ENCODE peak calls at places on chromosomes 5 and 9, in ten cellular contexts. E is NCI-H2081, K is KBM-7, X is GM13977, G is NCI-H524, Q is NCI-H2171 treated with DMSO at 0.1 percent for 48 hours, O is SK-N-SH, Z is foreskin melanocyte, I is astrocyte of the spinal cord, H is uterus. S is an unnamed sample.

GRCh38 chr9:99421369-99421768 is 199.3 kb downstream of the SEC61B start:
- DNase-seq in I (no peak), E (no peak), X (no peak), O (no peak), Q (no peak), Z (no peak), H (no peak), K (no peak), G (no peak), S (no peak)

GRCh38 chr9:134438204-134438788 is 112.0 kb downstream of the RXRA start:
- DNase-seq in E (no peak), H (no peak), O (no peak), K (no peak), X (no peak), Q (peak), I (no peak), G (peak), Z (no peak), S (no peak)

GRCh38 chr9:131227112-131228058 is 48.9 kb downstream of the FAM78A start:
- DNase-seq in G (no peak), Q (peak), X (no peak), H (peak), E (peak), I (no peak), O (peak), Z (no peak), K (no peak), S (peak)

GRCh38 chr5:105133087-105133486 is 1570.5 kb upstream of the NUDT12 start:
- DNase-seq in X (no peak), I (no peak), E (no peak), Q (no peak), H (no peak), G (no peak), O (no peak), K (no peak), Z (no peak), S (no peak)

GRCh38 chr9:27673626-27674025 is 100.3 kb upstream of the C9orf72 start:
- DNase-seq in G (peak), E (no peak), K (no peak), I (no peak), X (no peak), H (no peak), O (no peak), Q (no peak), Z (no peak), S (peak)

GRCh38 chr9:7813030-7813429 is 13.5 kb upstream of the DMAC1 start:
- DNase-seq in X (no peak), O (no peak), Z (no peak), H (no peak), E (no peak), Q (no peak), I (no peak), G (peak), K (no peak), S (no peak)

GRCh38 chr5:337565-338130 is 16.1 kb downstream of the AHRR start:
- DNase-seq in K (peak), G (peak), Z (no peak), O (peak), X (no peak), E (peak), Q (no peak), I (peak), H (no peak), S (peak)

GRCh38 chr5:140075371-140075770 is 32.3 kb upstream of the NRG2 start:
- DNase-seq in H (no peak), Q (no peak), Z (no peak), K (peak), O (peak), I (no peak), E (no peak), G (no peak), X (peak), S (peak)

GRCh38 chr5:127260686-127261085 is 29.9 kb upstream of the MEGF10 start:
- DNase-seq in K (no peak), Z (no peak), G (no peak), I (no peak), X (no peak), H (no peak), E (no peak), O (no peak), Q (no peak), S (no peak)

GRCh38 chr9:129626079-129626943 is at the start of gene NTMT1:
- DNase-seq in E (peak), K (peak), G (peak), O (peak), Z (peak), H (peak), I (peak), X (peak), Q (peak), S (peak)

GRCh38 chr5:35129921-35130485 is 82.3 kb upstream of the AGXT2 start:
- DNase-seq in Z (no peak), I (peak), E (no peak), Q (no peak), G (no peak), H (no peak), O (no peak), X (peak), K (no peak), S (peak)

GRCh38 chr5:151450605-151451004 is 3.2 kb downstream of the SLC36A1 start:
- DNase-seq in G (no peak), E (no peak), Q (no peak), H (no peak), K (no peak), O (no peak), Z (no peak), I (no peak), X (no peak), S (no peak)